ENCODE peak calls at places on chromosomes 6 and 20, in six cellular contexts. P is choroid plexus epithelial cell, X is astrocyte of the spinal cord, Y is foreskin fibroblast, G is BJ, I is adrenal gland. S is an unnamed sample.

GRCh38 chr20:41476446-41476845 is 109.8 kb upstream of the EMILIN3 start:
- DNase-seq in P (no peak), X (no peak), Y (no peak), G (no peak), I (no peak), S (no peak)

GRCh38 chr6:161486326-161486725 is 212.5 kb upstream of the AGPAT4 start:
- DNase-seq in P (peak), X (peak), Y (peak), G (no peak), I (peak), S (no peak)

GRCh38 chr6:36853325-36853724 is 14.1 kb upstream of the CPNE5 start:
- DNase-seq in P (peak), X (peak), Y (peak), G (peak), I (peak), S (no peak)

GRCh38 chr20:33387177-33387576 is 14.1 kb downstream of the CDK5RAP1 start:
- DNase-seq in P (no peak), X (no peak), Y (no peak), G (no peak), I (peak), S (no peak)

GRCh38 chr6:12791371-12791770 is 74.8 kb downstream of the PHACTR1 start:
- DNase-seq in P (no peak), X (no peak), Y (peak), G (no peak), I (no peak), S (no peak)

GRCh38 chr6:158744986-158745430 is 74.2 kb downstream of the EZR start:
- DNase-seq in P (no peak), X (no peak), Y (no peak), G (no peak), I (no peak), S (no peak)

GRCh38 chr20:19236371-19237055 is 24.1 kb downstream of the SLC24A3 start:
- DNase-seq in P (no peak), X (no peak), Y (no peak), G (no peak), I (no peak), S (no peak)

GRCh38 chr6:98764378-98764911 is 69.9 kb upstream of the POU3F2 start:
- DNase-seq in P (no peak), X (peak), Y (no peak), G (no peak), I (no peak), S (no peak)

GRCh38 chr20:50068041-50068651 is 44.8 kb downstream of the UBE2V1 start:
- DNase-seq in P (no peak), X (no peak), Y (no peak), G (no peak), I (no peak), S (no peak)

GRCh38 chr6:33718713-33719112 is 7.2 kb upstream of the UQCC2 start:
- DNase-seq in P (no peak), X (no peak), Y (no peak), G (no peak), I (no peak), S (no peak)

GRCh38 chr20:32610897-32611218 is 25.7 kb upstream of the NOL4L start:
- DNase-seq in P (no peak), X (no peak), Y (no peak), G (no peak), I (no peak), S (no peak)

GRCh38 chr6:14354919-14355572 is 237.5 kb downstream of the CD83 start:
- DNase-seq in P (peak), X (peak), Y (peak), G (peak), I (peak), S (no peak)

GRCh38 chr6:156992396-156992795 is 215.2 kb downstream of the ARID1B start:
- DNase-seq in P (peak), X (no peak), Y (no peak), G (no peak), I (no peak), S (no peak)

DNA sequence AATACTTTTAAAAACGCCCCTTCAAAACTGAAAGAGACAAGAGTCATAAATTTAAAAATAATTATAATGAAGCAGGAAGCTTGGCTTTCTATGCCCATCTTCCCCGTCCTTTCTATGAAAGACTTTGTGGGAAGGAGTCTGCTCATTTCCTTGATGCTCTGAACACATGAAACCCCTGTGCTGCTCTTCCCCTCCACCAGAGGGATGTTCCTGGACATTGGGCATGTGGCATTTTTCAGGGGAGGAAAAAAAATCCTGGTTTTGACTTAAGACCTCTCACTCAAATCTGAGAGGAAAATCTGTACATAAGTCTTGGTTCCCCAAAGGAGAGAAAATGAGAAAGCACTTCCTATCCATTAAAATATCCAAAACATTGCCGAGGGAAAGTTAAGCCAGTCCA is 393.0 kb downstream of the PAX1 start:
- DNase-seq in P (no peak), X (no peak), Y (no peak), G (no peak), I (no peak), S (no peak)
- TF ChIP-seq CTCF in P (no peak), X (no peak), Y (no peak), G (no peak), I (no peak), S (no peak)

GRCh38 chr20:51416532-51417244 is 125.8 kb downstream of the NFATC2 start:
- DNase-seq in P (no peak), X (no peak), Y (no peak), G (no peak), I (no peak), S (no peak)
- TF ChIP-seq CTCF in P (no peak), X (no peak), Y (no peak), G (no peak), I (no peak), S (no peak)

GRCh38 chr6:28979679-28980078 is 25.4 kb downstream of the ZNF311 start:
- DNase-seq in P (no peak), X (no peak), Y (no peak), G (no peak), I (no peak), S (no peak)

GRCh38 chr6:28981391-28981832 is 23.7 kb downstream of the ZNF311 start:
- DNase-seq in P (peak), X (peak), Y (peak), G (no peak), I (peak), S (no peak)

GRCh38 chr6:28980137-28980796 is 24.8 kb downstream of the ZNF311 start:
- DNase-seq in P (no peak), X (no peak), Y (no peak), G (no peak), I (no peak), S (no peak)

GRCh38 chr6:28981833-28982475 is 23.2 kb downstream of the ZNF311 start:
- DNase-seq in P (peak), X (peak), Y (peak), G (peak), I (peak), S (peak)

GRCh38 chr6:28980797-28981390 is 24.2 kb downstream of the ZNF311 start:
- DNase-seq in P (peak), X (peak), Y (peak), G (no peak), I (peak), S (no peak)
- TF ChIP-seq CTCF in P (peak), X (peak), Y (peak), G (peak), I (peak), S (no peak)

GRCh38 chr6:122372647-122373046 is 26.8 kb upstream of the HSF2 start:
- DNase-seq in P (peak), X (peak), Y (no peak), G (no peak), I (no peak), S (no peak)
- TF ChIP-seq CTCF in P (peak), X (peak), Y (no peak), G (peak), I (no peak), S (no peak)

GRCh38 chr6:68572525-68572924 is 62.6 kb upstream of the ADGRB3 start:
- DNase-seq in P (peak), X (peak), Y (peak), G (no peak), I (no peak), S (no peak)
- TF ChIP-seq CTCF in P (peak), X (peak), Y (no peak), G (peak), I (no peak), S (no peak)

DNA sequence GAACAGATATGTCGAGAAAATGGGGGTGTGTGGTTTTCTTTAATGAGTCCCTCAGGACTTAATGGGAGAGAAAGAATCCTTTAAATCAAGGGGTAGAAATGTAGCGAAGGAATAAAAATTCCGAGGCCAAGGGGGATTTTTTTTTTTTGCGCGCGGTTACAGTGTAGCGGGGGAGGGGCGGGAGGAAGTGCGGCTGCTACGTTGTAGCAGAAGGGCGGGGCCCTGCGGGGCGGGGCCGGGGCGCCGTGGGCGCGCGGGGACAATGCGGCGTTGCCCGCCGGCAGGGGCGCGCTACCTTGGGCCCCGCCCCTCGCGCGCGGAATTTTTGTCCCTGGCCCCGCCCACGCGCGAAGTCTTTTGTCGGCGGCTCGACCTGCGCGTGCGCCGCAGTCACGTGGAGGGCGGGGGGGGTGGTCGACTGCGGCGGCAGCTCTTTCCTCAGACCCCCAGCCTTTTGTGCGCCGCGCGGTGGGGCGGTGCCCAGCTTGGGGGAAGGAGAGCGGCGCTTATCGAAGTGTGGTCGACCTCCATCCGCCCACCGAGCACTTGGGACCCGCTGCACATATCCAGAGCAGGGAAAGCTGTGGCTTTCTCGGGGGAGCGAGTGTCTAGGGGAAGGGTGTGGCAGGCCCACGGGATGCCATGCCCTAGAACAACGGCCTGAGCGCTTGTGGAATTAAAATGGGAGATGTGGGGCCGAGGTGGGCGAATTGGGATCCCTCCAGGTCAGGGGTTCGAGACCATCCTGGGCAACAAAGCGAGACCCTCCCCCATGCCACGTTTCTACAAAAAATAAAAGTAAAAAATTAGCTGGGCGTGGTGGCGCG is 1.3 kb downstream of the TUBB start:
- DNase-seq in P (peak), X (peak), Y (peak), G (no peak), I (peak), S (peak)
- TF ChIP-seq CTCF in P (peak), X (peak), Y (peak), G (peak), I (no peak), S (no peak)

DNA sequence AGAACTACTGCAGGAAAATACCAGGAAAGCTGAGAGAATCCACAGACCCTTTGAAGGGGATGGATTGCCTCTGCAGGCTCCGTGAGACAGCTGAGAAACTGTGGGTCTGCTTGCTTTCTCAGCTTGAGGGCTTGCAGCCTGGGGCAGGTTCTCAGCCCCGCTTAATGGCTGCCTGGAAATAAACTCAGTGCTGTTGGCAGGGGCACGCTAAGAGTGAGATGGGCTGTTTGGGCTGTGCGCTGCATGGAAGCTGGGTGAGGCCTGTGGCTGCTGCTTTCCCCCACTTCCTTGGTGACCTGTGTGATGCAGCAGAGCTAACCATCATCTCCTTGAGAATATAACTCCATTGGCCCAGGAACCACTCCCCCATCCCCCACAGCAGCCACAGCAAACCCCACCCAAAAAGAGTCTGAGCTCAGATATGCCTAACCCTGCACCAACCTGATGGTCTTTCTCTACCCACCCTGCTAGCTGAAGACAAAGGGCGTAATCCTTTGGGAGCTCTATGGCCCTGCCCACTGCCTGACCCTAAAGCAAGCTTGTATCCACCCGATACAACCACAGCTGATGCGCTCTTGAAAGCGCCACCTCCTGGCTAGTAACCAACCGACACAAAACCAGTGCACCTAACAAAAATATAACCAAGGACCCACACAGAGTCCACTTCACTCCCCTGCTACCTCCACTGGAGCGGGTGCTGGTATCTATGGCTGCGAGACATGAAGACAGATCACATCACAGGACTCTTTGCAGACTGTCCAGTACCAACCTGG is 800.6 kb upstream of the MAP3K7 start:
- DNase-seq in P (no peak), X (no peak), Y (no peak), G (no peak), I (no peak), S (no peak)
- TF ChIP-seq CTCF in P (no peak), X (no peak), Y (no peak), G (no peak), I (no peak), S (no peak)

S was measured in omental fat pad.